ENCODE peak calls at places on chromosome 18, in four cellular contexts. One of them, this sample, is unnamed.

GRCh38 chr18:13269599-13270011 is 51.0 kb downstream of the LDLRAD4 start:
- DNase-seq in fibroblast of lung: peak; percentile 40
- DNase-seq in cardiac muscle cell: peak; percentile 9
- DNase-seq in adrenal gland: peak; percentile 39
- DNase-seq in this sample: no peak

GRCh38 chr18:58286793-58287625 is 243.0 kb downstream of the NEDD4L start:
- DNase-seq in fibroblast of lung: no peak
- DNase-seq in cardiac muscle cell: no peak
- DNase-seq in adrenal gland: no peak
- DNase-seq in this sample: no peak

GRCh38 chr18:39958876-39959275 is 1996.2 kb upstream of the PIK3C3 start:
- DNase-seq in fibroblast of lung: peak; percentile 26
- DNase-seq in cardiac muscle cell: no peak
- DNase-seq in adrenal gland: no peak
- DNase-seq in this sample: no peak

GRCh38 chr18:10351221-10351795 is 103.1 kb upstream of the APCDD1 start:
- DNase-seq in fibroblast of lung: peak; percentile 47
- DNase-seq in cardiac muscle cell: no peak
- DNase-seq in adrenal gland: no peak
- DNase-seq in this sample: no peak

GRCh38 chr18:8603663-8604520 is 5.3 kb upstream of the RAB12 start:
- DNase-seq in fibroblast of lung: no peak
- DNase-seq in cardiac muscle cell: no peak
- DNase-seq in adrenal gland: no peak
- DNase-seq in this sample: peak; percentile 27

GRCh38 chr18:7512326-7512725 is 54.8 kb upstream of the PTPRM start:
- DNase-seq in fibroblast of lung: peak; percentile 6
- DNase-seq in cardiac muscle cell: no peak
- DNase-seq in adrenal gland: no peak
- DNase-seq in this sample: no peak

GRCh38 chr18:44945847-44946490 is 265.3 kb downstream of the SETBP1 start:
- DNase-seq in fibroblast of lung: no peak
- DNase-seq in cardiac muscle cell: no peak
- DNase-seq in adrenal gland: no peak
- DNase-seq in this sample: no peak

GRCh38 chr18:76252880-76253279 is 242.2 kb downstream of the ZNF516 start:
- DNase-seq in fibroblast of lung: no peak
- DNase-seq in cardiac muscle cell: no peak
- DNase-seq in adrenal gland: no peak
- DNase-seq in this sample: no peak

GRCh38 chr18:37634516-37634915 is 68.9 kb upstream of the CELF4 start:
- DNase-seq in fibroblast of lung: no peak
- DNase-seq in cardiac muscle cell: no peak
- DNase-seq in adrenal gland: no peak
- DNase-seq in this sample: no peak

GRCh38 chr18:1760901-1761300 is 810.4 kb downstream of the METTL4 start:
- DNase-seq in fibroblast of lung: peak; percentile 15
- DNase-seq in cardiac muscle cell: no peak
- DNase-seq in adrenal gland: no peak
- DNase-seq in this sample: no peak

GRCh38 chr18:13387856-13388548 is 169.4 kb downstream of the LDLRAD4 start:
- DNase-seq in fibroblast of lung: peak; percentile 81
- DNase-seq in cardiac muscle cell: no peak
- DNase-seq in adrenal gland: no peak
- DNase-seq in this sample: no peak

GRCh38 chr18:76144844-76145243 is 350.2 kb downstream of the ZNF516 start:
- DNase-seq in fibroblast of lung: no peak
- DNase-seq in cardiac muscle cell: no peak
- DNase-seq in adrenal gland: no peak
- DNase-seq in this sample: no peak

GRCh38 chr18:5630057-5630765 is 86.4 kb upstream of the EPB41L3 start:
- DNase-seq in fibroblast of lung: peak; percentile 70
- DNase-seq in cardiac muscle cell: peak; percentile 77
- DNase-seq in adrenal gland: peak; percentile 85
- DNase-seq in this sample: no peak

GRCh38 chr18:60358516-60358915 is 14.1 kb downstream of the MC4R start:
- DNase-seq in fibroblast of lung: peak; percentile 58
- DNase-seq in cardiac muscle cell: peak; percentile 7
- DNase-seq in adrenal gland: no peak
- DNase-seq in this sample: no peak
- H3K4me3 ChIP-seq in fibroblast of lung: no peak overlapping the region
- H3K4me3 ChIP-seq in cardiac muscle cell: no peak overlapping the region
- H3K4me3 ChIP-seq in adrenal gland: no peak overlapping the region
- H3K4me3 ChIP-seq in this sample: no peak overlapping the region

GRCh38 chr18:79965119-79965902 is 868 bp downstream of the HSBP1L1 start:
- DNase-seq in fibroblast of lung: peak; percentile 77
- DNase-seq in cardiac muscle cell: peak; percentile 90
- DNase-seq in adrenal gland: peak; percentile 82
- DNase-seq in this sample: peak; percentile 88
- H3K4me3 ChIP-seq in fibroblast of lung: peak overlapping the region; percentile 65
- H3K4me3 ChIP-seq in cardiac muscle cell: peak overlapping the region; percentile 37
- H3K4me3 ChIP-seq in adrenal gland: no peak overlapping the region
- H3K4me3 ChIP-seq in this sample: peak overlapping the region; percentile 55

GRCh38 chr18:62506495-62507143 is 16.2 kb upstream of the ZCCHC2 start:
- DNase-seq in fibroblast of lung: no peak
- DNase-seq in cardiac muscle cell: no peak
- DNase-seq in adrenal gland: no peak
- DNase-seq in this sample: no peak
- H3K4me3 ChIP-seq in fibroblast of lung: peak overlapping the region; percentile 48
- H3K4me3 ChIP-seq in cardiac muscle cell: no peak overlapping the region
- H3K4me3 ChIP-seq in adrenal gland: no peak overlapping the region
- H3K4me3 ChIP-seq in this sample: peak overlapping the region; percentile 30

DNA sequence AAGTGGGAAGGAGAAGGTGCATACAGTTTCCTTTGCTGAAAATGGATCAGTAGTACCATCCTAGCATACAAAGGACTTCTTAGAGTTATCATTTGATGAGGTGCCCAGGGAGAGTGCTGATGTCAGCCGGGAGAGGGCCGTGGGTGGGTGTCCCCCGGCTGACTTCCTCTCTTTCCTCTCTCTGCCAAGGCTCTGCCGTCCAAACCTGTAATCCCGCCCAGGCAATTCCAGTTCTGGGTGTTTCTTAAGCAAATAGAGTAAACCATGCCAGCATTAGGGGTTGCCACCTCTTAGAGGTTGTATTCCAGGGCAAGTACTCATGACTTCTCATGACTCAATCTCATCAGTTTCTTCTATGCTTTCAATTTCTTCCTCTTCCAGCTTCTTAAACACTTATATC is 117.2 kb downstream of the GATA6 start:
- DNase-seq in fibroblast of lung: peak; percentile 31
- DNase-seq in cardiac muscle cell: peak; percentile 31
- DNase-seq in adrenal gland: peak; percentile 48
- DNase-seq in this sample: no peak
- H3K4me3 ChIP-seq in fibroblast of lung: no peak overlapping the region
- H3K4me3 ChIP-seq in cardiac muscle cell: no peak overlapping the region
- H3K4me3 ChIP-seq in adrenal gland: no peak overlapping the region
- H3K4me3 ChIP-seq in this sample: no peak overlapping the region

DNA sequence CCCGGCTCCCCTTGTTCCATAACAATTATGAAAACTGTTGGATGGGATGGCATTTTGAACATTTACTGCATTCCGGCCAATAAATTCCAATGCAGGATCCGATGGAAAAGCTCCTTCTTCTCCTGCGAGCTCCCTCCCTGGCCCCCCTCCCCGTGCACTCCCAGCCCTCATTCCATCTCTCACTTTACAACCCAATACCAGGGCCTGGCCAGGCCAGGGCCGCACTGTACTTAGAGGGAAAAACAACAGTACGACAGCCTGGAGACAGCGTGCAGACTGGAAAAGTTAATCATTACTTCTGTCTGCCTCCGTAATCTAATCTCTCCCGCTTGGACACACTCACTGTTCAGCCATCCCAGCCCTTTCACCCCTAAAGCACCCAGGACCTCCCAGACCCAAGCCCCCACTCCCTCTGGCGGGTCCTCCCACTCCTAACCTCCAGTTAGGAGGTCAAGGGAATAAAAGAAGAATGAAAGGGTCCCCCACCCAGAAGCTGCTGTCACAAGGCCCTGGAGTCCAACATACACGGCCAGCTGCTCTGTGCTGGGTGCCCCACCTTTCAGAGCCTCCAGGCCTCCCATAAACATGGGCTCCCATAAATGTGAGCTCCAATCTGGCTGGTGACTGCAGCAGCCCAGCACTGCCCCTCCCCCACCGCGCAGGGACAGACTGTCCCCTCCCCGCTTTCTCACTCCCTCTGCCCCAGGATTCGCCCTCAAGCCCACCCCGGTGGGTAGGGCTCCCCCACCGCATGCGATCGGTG is 20.6 kb downstream of the SMAD7 start:
- DNase-seq in fibroblast of lung: peak; percentile 92
- DNase-seq in cardiac muscle cell: peak; percentile 84
- DNase-seq in adrenal gland: peak; percentile 46
- DNase-seq in this sample: peak; percentile 80
- H3K4me3 ChIP-seq in fibroblast of lung: no peak overlapping the region
- H3K4me3 ChIP-seq in cardiac muscle cell: peak overlapping the region; percentile 7
- H3K4me3 ChIP-seq in adrenal gland: no peak overlapping the region
- H3K4me3 ChIP-seq in this sample: no peak overlapping the region

This sample was measured in SJSA1.